ENCODE peak calls at places on chromosomes 16 and 17, in six cellular contexts. P, W, F, H, Y and O are unnamed samples.
A peak's percentile ranks its signal among the peaks of the same experiment; 100 is the strongest.

GRCh38 chr17:17966399-17966798 is 5.8 kb downstream of the TOM1L2 start:
- DNase-seq in P (no peak), W (no peak), F (no peak), H (no peak), Y (no peak), O (no peak)

GRCh38 chr16:87955302-87956168 is 4.3 kb downstream of the BANP start:
- DNase-seq in P (no peak), W (no peak), F (no peak), H (no peak), Y (no peak), O (no peak)

GRCh38 chr16:57645691-57646387 is 17.4 kb downstream of the ADGRG1 start:
- DNase-seq in P (no peak), W (no peak), F (no peak), H (no peak), Y (no peak), O (peak; percentile 86)

GRCh38 chr17:79622776-79623175 is 11.9 kb upstream of the RBFOX3 start:
- DNase-seq in P (no peak), W (no peak), F (peak; percentile 0), H (no peak), Y (no peak), O (no peak)

GRCh38 chr16:27779719-27780161 is 229.8 kb downstream of the KATNIP start:
- DNase-seq in P (no peak), W (peak; percentile 16), F (no peak), H (no peak), Y (peak; percentile 45), O (peak; percentile 79)

GRCh38 chr16:11250091-11250785 is 5.8 kb downstream of the SOCS1 start:
- DNase-seq in P (no peak), W (no peak), F (no peak), H (no peak), Y (no peak), O (no peak)

GRCh38 chr17:27807567-27808470 is 7.5 kb upstream of the NOS2 start:
- DNase-seq in P (peak; percentile 73), W (peak; percentile 43), F (peak; percentile 47), H (peak; percentile 74), Y (no peak), O (peak; percentile 50)

GRCh38 chr17:10772425-10773380 is 31.2 kb downstream of the TMEM238L start:
- DNase-seq in P (no peak), W (peak; percentile 54), F (no peak), H (peak; percentile 23), Y (no peak), O (no peak)

GRCh38 chr17:32486701-32487459 is at the start of gene CDK5R1:
- DNase-seq in P (peak; percentile 64), W (peak; percentile 77), F (peak; percentile 78), H (peak; percentile 82), Y (no peak), O (peak; percentile 89)

GRCh38 chr16:76932541-76933211 is 258.3 kb upstream of the MON1B start:
- DNase-seq in P (no peak), W (no peak), F (no peak), H (no peak), Y (no peak), O (no peak)

GRCh38 chr17:5510776-5511175 is 24.4 kb downstream of the MIS12 start:
- DNase-seq in P (no peak), W (no peak), F (no peak), H (no peak), Y (no peak), O (no peak)

GRCh38 chr17:28738680-28739384 is 5.0 kb upstream of the TRAF4 start:
- DNase-seq in P (peak; percentile 86), W (no peak), F (no peak), H (no peak), Y (no peak), O (peak; percentile 38)

GRCh38 chr16:27640277-27640600 is 90.3 kb downstream of the KATNIP start:
- DNase-seq in P (no peak), W (no peak), F (no peak), H (no peak), Y (no peak), O (no peak)

GRCh38 chr17:55273579-55274370 is 9.0 kb downstream of the HLF start:
- DNase-seq in P (no peak), W (peak; percentile 92), F (peak; percentile 92), H (no peak), Y (no peak), O (peak; percentile 73)

GRCh38 chr17:70168044-70168978 is 1.0 kb upstream of the KCNJ2 start:
- DNase-seq in P (no peak), W (peak; percentile 75), F (peak; percentile 57), H (no peak), Y (no peak), O (peak; percentile 76)

GRCh38 chr16:20001856-20002707 is 71.6 kb downstream of the GPR139 start:
- DNase-seq in P (no peak), W (peak; percentile 3), F (no peak), H (no peak), Y (no peak), O (no peak)

GRCh38 chr17:52041123-52041617 is 117.3 kb downstream of the CA10 start:
- DNase-seq in P (no peak), W (no peak), F (no peak), H (no peak), Y (no peak), O (no peak)

GRCh38 chr17:66381701-66382362 is 79.4 kb downstream of the PRKCA start:
- DNase-seq in P (no peak), W (no peak), F (no peak), H (no peak), Y (no peak), O (no peak)

GRCh38 chr16:57229079-57229478 is 16.0 kb upstream of the ARL2BP start:
- DNase-seq in P (no peak), W (no peak), F (no peak), H (no peak), Y (no peak), O (no peak)

GRCh38 chr16:75614247-75614897 is 8.7 kb downstream of the ADAT1 start:
- DNase-seq in P (no peak), W (no peak), F (no peak), H (no peak), Y (no peak), O (no peak)

GRCh38 chr17:58577696-58578095 is 63.3 kb upstream of the MTMR4 start:
- DNase-seq in P (peak; percentile 41), W (peak; percentile 32), F (peak; percentile 52), H (peak; percentile 23), Y (no peak), O (peak; percentile 74)

GRCh38 chr17:75069783-75070182 is 18.0 kb upstream of the SLC16A5 start:
- DNase-seq in P (no peak), W (no peak), F (no peak), H (no peak), Y (no peak), O (peak; percentile 21)

GRCh38 chr17:17844079-17844478 is 7.3 kb upstream of the SREBF1 start:
- DNase-seq in P (no peak), W (no peak), F (no peak), H (no peak), Y (no peak), O (no peak)

GRCh38 chr16:59632266-59632855 is 898.2 kb upstream of the GOT2 start:
- DNase-seq in P (no peak), W (no peak), F (no peak), H (no peak), Y (no peak), O (no peak)

GRCh38 chr17:76519667-76520066 is 17.8 kb downstream of the CYGB start:
- DNase-seq in P (no peak), W (no peak), F (no peak), H (no peak), Y (no peak), O (no peak)

GRCh38 chr16:89845417-89845816 is 17.1 kb downstream of the SPIRE2 start:
- DNase-seq in P (no peak), W (no peak), F (no peak), H (peak; percentile 44), Y (no peak), O (no peak)

GRCh38 chr16:54296543-54296942 is 10.0 kb upstream of the IRX3 start:
- DNase-seq in P (no peak), W (no peak), F (no peak), H (no peak), Y (no peak), O (no peak)
- H3K27me3 ChIP-seq in P (peaks cover 3% of the 10 kb centered on the region), W (no peaks in the 10 kb centered on the region), F (peaks cover 8% of the 10 kb centered on the region), H (peaks cover 8% of the 10 kb centered on the region), Y (peaks cover 3% of the 10 kb centered on the region), O (no peaks in the 10 kb centered on the region)

GRCh38 chr16:24989417-24989978 is 25.7 kb downstream of the ARHGAP17 start:
- DNase-seq in P (no peak), W (no peak), F (no peak), H (no peak), Y (no peak), O (no peak)
- H3K4me1 ChIP-seq in P (peaks cover 8% of the 10 kb centered on the region), W (peaks cover 72% of the 10 kb centered on the region), F (peaks cover 65% of the 10 kb centered on the region), H (peaks cover 10% of the 10 kb centered on the region), Y (no peaks in the 10 kb centered on the region), O (peaks cover 37% of the 10 kb centered on the region)

DNA sequence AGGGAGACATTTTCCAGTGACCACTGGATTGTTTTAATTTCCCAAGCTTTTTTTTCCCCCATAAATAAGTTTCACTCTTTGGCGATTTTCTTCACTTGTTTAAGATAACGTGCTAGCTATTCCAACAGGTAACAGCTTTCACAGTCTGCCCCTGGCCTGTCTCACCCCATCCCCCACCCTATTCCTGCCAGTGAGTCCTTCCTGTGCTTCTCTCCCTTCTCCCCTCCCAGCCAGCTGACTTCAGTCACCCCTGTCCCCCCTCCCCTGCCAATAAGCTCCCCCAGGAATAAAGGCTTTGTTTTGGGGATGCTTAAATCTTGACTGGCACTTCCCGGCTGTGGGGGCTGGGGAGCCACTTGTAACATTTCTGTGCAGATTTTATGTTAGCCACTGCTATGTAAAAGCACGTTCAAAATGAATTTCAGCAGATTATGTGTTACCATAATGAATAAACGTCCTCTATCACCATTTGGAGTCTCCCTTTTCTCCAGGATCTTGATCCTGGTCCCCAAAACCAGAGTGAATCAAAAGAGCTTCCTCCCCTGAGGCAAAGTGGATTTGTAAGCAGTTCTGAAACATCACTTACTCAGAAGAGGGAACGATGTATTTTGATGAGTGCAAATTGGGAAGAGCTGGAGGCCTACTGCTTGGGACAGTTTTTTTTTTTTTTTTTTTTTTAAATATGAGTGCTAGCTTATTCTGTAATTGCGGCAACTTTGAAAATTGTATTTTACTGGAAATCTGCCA is 58.2 kb downstream of the IGF2BP1 start:
- DNase-seq in P (no peak), W (no peak), F (no peak), H (no peak), Y (no peak), O (no peak)
- H3K27me3 ChIP-seq in P (no peaks in the 10 kb centered on the region), W (no peaks in the 10 kb centered on the region), F (peaks cover 3% of the 10 kb centered on the region), H (peaks cover 4% of the 10 kb centered on the region), Y (no peaks in the 10 kb centered on the region), O (no peaks in the 10 kb centered on the region)

DNA sequence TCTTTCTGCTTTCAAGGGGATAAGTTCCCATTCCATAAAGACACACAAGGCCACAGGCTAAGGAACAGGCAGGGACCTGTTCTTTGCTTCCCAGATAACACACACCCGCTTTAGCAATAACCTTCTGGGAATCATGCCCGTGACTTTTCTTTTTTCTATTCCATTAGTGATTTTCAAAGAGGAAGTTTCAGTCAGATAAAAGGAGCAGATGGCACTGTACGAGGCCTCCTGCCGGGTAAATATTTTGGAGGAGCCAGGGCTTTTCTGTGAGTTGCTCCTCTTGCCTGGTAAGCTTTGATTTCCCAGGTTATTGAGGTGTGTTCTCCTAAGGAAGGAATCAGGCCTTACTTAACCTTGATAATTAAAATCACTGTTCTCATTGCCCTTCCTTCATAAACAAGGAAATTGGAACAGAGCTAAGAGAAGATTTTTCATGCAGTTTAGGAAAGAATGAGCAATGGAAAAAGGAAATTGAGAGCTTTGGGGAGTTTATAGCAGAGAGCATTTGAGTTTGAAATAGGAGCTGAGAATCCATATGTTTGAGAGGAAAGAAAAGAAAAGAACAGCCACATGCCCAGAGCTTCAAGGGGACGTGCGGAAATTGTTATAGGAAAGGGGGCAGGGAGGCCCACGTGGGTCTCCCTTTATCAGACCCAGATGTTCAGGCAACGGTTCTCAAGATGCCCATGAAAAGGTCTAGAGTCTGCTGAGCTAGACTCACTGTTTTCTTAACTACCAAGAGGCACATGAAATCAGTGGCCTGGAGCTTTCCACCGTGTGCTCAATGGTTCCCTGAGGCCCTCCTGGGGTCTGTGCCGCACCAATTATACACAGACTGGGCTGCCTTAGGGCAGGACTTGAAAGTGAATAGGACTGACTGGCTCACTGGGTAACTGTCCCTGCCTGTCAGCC is 31.0 kb downstream of the CHD9 start:
- DNase-seq in P (no peak), W (no peak), F (peak; percentile 60), H (no peak), Y (no peak), O (no peak)
- H3K4me1 ChIP-seq in P (no peaks in the 10 kb centered on the region), W (peaks cover 19% of the 10 kb centered on the region), F (peaks cover 64% of the 10 kb centered on the region), H (peaks cover 8% of the 10 kb centered on the region), Y (peaks cover 9% of the 10 kb centered on the region), O (peaks cover 25% of the 10 kb centered on the region)